ENCODE peak calls at places on chromosomes 6 and 20, in nine cellular contexts. G, Z, O, I, Y, S, K, U and D are unnamed samples.

GRCh38 chr6:12060780-12061619 is 48.9 kb downstream of the HIVEP1 start:
- DNase-seq in G (peak; percentile 74), Z (peak; percentile 58), O (peak; percentile 96), I (no peak), Y (peak; percentile 81), S (peak; percentile 51), K (peak; percentile 78), U (no peak), D (peak; percentile 38)

GRCh38 chr6:40936810-40937209 is 102.2 kb downstream of the UNC5CL start:
- DNase-seq in G (no peak), Z (no peak), O (no peak), I (peak; percentile 85), Y (no peak), S (peak; percentile 60), K (peak; percentile 93), U (peak; percentile 76), D (peak; percentile 86)

GRCh38 chr20:53001502-53002301 is 29.5 kb downstream of the TSHZ2 start:
- DNase-seq in G (no peak), Z (no peak), O (peak; percentile 66), I (no peak), Y (no peak), S (no peak), K (peak; percentile 90), U (no peak), D (no peak)

GRCh38 chr6:123829302-123829953 is 25.8 kb downstream of the NKAIN2 start:
- DNase-seq in G (no peak), Z (no peak), O (no peak), I (peak; percentile 11), Y (no peak), S (peak; percentile 66), K (peak; percentile 62), U (no peak), D (peak; percentile 90)

GRCh38 chr6:34912715-34913464 is 23.8 kb downstream of the ANKS1A start:
- DNase-seq in G (no peak), Z (no peak), O (peak; percentile 76), I (no peak), Y (no peak), S (peak; percentile 59), K (peak; percentile 87), U (peak; percentile 38), D (peak; percentile 63)

GRCh38 chr6:9520417-9521151 is 894.3 kb downstream of the TFAP2A start:
- DNase-seq in G (no peak), Z (no peak), O (peak; percentile 64), I (peak; percentile 74), Y (no peak), S (peak; percentile 78), K (peak; percentile 91), U (peak; percentile 71), D (no peak)

GRCh38 chr6:52566853-52567279 is 10.0 kb downstream of the TRAM2 start:
- DNase-seq in G (peak; percentile 45), Z (no peak), O (no peak), I (no peak), Y (no peak), S (peak; percentile 99), K (peak; percentile 91), U (peak; percentile 90), D (peak; percentile 99)

GRCh38 chr20:25294459-25295385 is 46.8 kb downstream of the PYGB start:
- DNase-seq in G (peak; percentile 65), Z (peak; percentile 54), O (peak; percentile 80), I (peak; percentile 70), Y (peak; percentile 73), S (peak; percentile 60), K (peak; percentile 33), U (no peak), D (no peak)

GRCh38 chr20:59749293-59749680 is 144.9 kb downstream of the PHACTR3 start:
- DNase-seq in G (peak; percentile 46), Z (no peak), O (no peak), I (no peak), Y (no peak), S (peak; percentile 21), K (peak; percentile 39), U (peak; percentile 53), D (no peak)

GRCh38 chr6:105363100-105363754 is 39.7 kb downstream of the PREP start:
- DNase-seq in G (no peak), Z (no peak), O (no peak), I (peak; percentile 48), Y (no peak), S (peak; percentile 60), K (no peak), U (no peak), D (no peak)

GRCh38 chr6:157063176-157063934 is 260.0 kb downstream of the TMEM242 start:
- DNase-seq in G (no peak), Z (no peak), O (no peak), I (no peak), Y (no peak), S (no peak), K (peak; percentile 17), U (no peak), D (no peak)

GRCh38 chr6:82040405-82041221 is 206.9 kb downstream of the IBTK start:
- DNase-seq in G (no peak), Z (peak; percentile 50), O (peak; percentile 47), I (peak; percentile 84), Y (no peak), S (peak; percentile 67), K (peak; percentile 32), U (no peak), D (no peak)

GRCh38 chr6:665403-666267 is 8.7 kb upstream of the HUS1B start:
- DNase-seq in G (no peak), Z (no peak), O (no peak), I (no peak), Y (no peak), S (no peak), K (no peak), U (no peak), D (no peak)
- TF ChIP-seq CTCF in G (no peak), Z (no peak), O (no peak), I (no peak), Y (no peak), S (no peak), K (no peak), U (no peak), D (no peak)

DNA sequence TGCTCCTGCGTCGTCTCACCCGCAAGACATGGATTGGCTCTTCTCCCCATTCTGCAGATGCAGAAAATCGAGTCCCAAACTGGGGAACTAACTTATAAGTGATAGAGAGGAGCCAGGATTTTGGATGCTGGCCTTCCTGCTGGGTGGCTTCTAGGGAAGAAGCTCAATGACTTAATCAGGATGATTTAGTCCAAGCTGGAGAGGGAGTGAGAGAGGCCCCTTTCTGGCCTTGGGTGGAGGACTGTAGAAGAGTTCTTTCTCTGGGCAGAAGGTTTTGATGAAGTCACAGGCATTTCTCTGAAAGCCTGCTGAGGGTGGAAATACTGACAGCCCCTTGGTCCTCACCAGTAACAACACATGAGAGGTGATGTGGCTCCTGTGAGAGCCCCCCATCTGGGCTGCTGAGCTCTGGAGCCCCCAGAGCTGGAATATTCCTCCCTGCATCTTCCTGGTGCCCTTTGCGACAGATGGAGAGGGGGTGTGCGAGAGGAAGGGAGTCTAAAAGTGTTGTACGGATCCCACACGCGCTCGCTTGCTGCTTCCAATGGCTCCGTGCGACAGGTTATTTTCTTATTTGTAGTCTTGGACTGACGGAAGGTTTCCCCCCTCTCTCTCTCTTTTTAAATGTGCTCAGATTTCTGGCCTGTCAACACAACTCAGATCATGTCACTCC is 3.4 kb downstream of the SIRPA start:
- DNase-seq in G (no peak), Z (no peak), O (no peak), I (no peak), Y (no peak), S (no peak), K (no peak), U (no peak), D (no peak)
- H3K4me3 ChIP-seq in G (no peak overlapping the region), Z (no peak overlapping the region), O (no peak overlapping the region), I (peak overlapping the region; percentile 88), Y (peak overlapping the region; percentile 75), S (no peak overlapping the region), K (no peak overlapping the region), U (no peak overlapping the region), D (no peak overlapping the region)

GRCh38 chr6:149903938-149904611 is 6.2 kb upstream of the RAET1E start:
- DNase-seq in G (no peak), Z (no peak), O (no peak), I (no peak), Y (no peak), S (no peak), K (no peak), U (no peak), D (no peak)
- TF ChIP-seq CTCF in G (no peak), Z (no peak), O (no peak), I (no peak), Y (no peak), S (no peak), K (no peak), U (no peak), D (no peak)

GRCh38 chr20:45294003-45294368 is 12.7 kb upstream of the RBPJL start:
- DNase-seq in G (no peak), Z (no peak), O (no peak), I (no peak), Y (no peak), S (no peak), K (no peak), U (no peak), D (no peak)
- H3K4me3 ChIP-seq in G (no peak overlapping the region), Z (peak overlapping the region; percentile 55), O (no peak overlapping the region), I (peak overlapping the region; percentile 56), Y (peak overlapping the region; percentile 73), S (peak overlapping the region; percentile 18), K (no peak overlapping the region), U (peak overlapping the region; percentile 61), D (peak overlapping the region; percentile 63)

DNA sequence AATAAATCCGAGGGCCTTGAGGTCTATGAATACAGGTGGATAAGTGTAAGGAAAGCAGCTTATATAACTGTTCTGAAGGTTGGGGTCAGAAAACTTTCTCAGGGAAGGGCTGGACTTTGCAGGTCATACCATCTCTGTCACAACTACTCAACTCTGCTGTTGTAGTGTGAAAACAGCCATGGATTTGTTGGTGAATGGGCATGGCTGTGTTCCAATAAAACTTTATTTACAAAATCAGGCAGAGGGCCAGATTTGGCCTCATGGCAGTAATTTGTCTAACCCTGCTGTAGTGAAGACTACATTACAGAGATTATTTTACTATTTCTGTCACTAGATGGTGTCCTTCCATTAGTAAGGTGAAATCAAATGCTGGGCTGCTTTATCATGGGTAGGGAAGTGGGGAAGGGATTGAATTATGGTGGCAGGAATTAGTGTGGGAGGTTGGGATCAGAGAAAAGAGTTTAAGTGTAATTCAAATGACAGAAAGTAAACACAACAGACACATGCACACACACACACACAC is 409.6 kb upstream of the CHD6 start:
- DNase-seq in G (no peak), Z (no peak), O (no peak), I (peak; percentile 26), Y (no peak), S (no peak), K (no peak), U (no peak), D (no peak)
- TF ChIP-seq CTCF in G (no peak), Z (peak; percentile 13), O (no peak), I (peak; percentile 30), Y (peak; percentile 38), S (no peak), K (no peak), U (no peak), D (no peak)

GRCh38 chr6:43335469-43335868 is 26.8 kb upstream of the CRIP3 start:
- DNase-seq in G (no peak), Z (no peak), O (no peak), I (no peak), Y (no peak), S (no peak), K (no peak), U (no peak), D (no peak)

GRCh38 chr6:43339168-43339567 is 30.3 kb downstream of the ZNF318 start:
- DNase-seq in G (no peak), Z (no peak), O (peak; percentile 59), I (no peak), Y (no peak), S (no peak), K (no peak), U (no peak), D (no peak)

GRCh38 chr6:43334466-43335095 is 26.0 kb upstream of the CRIP3 start:
- DNase-seq in G (no peak), Z (no peak), O (peak; percentile 20), I (peak; percentile 78), Y (no peak), S (peak; percentile 70), K (peak; percentile 43), U (peak; percentile 9), D (peak; percentile 22)

GRCh38 chr6:43338243-43338642 is 29.6 kb upstream of the CRIP3 start:
- DNase-seq in G (no peak), Z (no peak), O (peak; percentile 39), I (no peak), Y (no peak), S (no peak), K (no peak), U (no peak), D (no peak)
- H3K4me3 ChIP-seq in G (no peak overlapping the region), Z (no peak overlapping the region), O (no peak overlapping the region), I (no peak overlapping the region), Y (no peak overlapping the region), S (no peak overlapping the region), K (no peak overlapping the region), U (no peak overlapping the region), D (no peak overlapping the region)